ENCODE peak calls at places on chromosomes 11 and 22, in five cellular contexts. V, P, J, L and U are unnamed samples.

GRCh38 chr11:17718015-17718414 is 1.4 kb upstream of the MYOD1 start:
- DNase-seq in V (no peak), P (no peak), J (no peak), L (no peak), U (no peak)

GRCh38 chr11:120465921-120466534 is 45.5 kb upstream of the GRIK4 start:
- DNase-seq in V (no peak), P (no peak), J (no peak), L (no peak), U (no peak)

GRCh38 chr22:27046126-27046525 is 388.7 kb downstream of the MIAT start:
- DNase-seq in V (no peak), P (no peak), J (no peak), L (no peak), U (peak; percentile 30)

GRCh38 chr11:103420593-103420992 is 311.4 kb downstream of the DYNC2H1 start:
- DNase-seq in V (no peak), P (no peak), J (no peak), L (no peak), U (peak; percentile 41)

GRCh38 chr22:37681001-37681424 is 5.1 kb upstream of the NOL12 start:
- DNase-seq in V (no peak), P (no peak), J (no peak), L (no peak), U (peak; percentile 16)

GRCh38 chr11:125165111-125165663 is 636 bp downstream of the PKNOX2 start:
- DNase-seq in V (no peak), P (no peak), J (peak; percentile 42), L (peak; percentile 34), U (peak; percentile 29)

GRCh38 chr11:114353448-114353847 is 46.9 kb downstream of the C11orf71 start:
- DNase-seq in V (no peak), P (no peak), J (no peak), L (no peak), U (no peak)

GRCh38 chr11:17298302-17298701 is 21.8 kb downstream of the NUCB2 start:
- DNase-seq in V (no peak), P (no peak), J (no peak), L (no peak), U (no peak)

GRCh38 chr11:45232341-45233080 is 53.6 kb downstream of the SYT13 start:
- DNase-seq in V (no peak), P (no peak), J (no peak), L (no peak), U (no peak)

GRCh38 chr11:126422446-126422845 is 67.0 kb downstream of the ST3GAL4 start:
- DNase-seq in V (no peak), P (no peak), J (no peak), L (no peak), U (no peak)

GRCh38 chr22:33438273-33438672 is 380.1 kb upstream of the SYN3 start:
- DNase-seq in V (no peak), P (peak; percentile 23), J (peak; percentile 69), L (no peak), U (peak; percentile 58)

DNA sequence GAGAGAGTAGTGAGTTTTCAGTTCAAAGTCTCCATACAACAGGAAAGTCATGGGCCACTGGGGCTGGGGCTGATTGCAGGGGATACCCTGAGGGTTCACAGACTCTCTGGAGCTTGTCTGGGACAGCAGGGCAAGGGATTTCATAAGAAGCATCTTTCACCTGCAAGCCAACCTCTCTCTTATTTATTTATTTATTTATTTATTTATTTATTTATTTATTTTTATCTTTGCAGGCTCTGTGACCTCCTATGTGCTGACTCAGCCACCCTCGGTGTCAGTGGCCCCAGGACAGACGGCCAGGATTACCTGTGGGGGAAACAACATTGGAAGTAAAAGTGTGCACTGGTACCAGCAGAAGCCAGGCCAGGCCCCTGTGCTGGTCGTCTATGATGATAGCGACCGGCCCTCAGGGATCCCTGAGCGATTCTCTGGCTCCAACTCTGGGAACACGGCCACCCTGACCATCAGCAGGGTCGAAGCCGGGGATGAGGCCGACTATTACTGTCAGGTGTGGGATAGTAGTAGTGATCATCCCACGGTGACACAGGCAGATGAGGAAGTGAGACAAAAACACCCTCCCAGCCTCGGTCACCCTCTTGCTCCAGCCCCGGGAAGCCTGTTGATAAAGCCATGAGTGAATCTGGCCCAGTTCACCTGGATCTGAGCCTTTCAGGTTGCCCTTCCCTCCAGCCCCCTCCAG is 68.4 kb downstream of the GGTLC2 start:
- DNase-seq in V (peak; percentile 12), P (no peak), J (no peak), L (no peak), U (no peak)
- H3K4me3 ChIP-seq in V (no peak overlapping the region), P (no peak overlapping the region), J (no peak overlapping the region), L (no peak overlapping the region), U (no peak overlapping the region)

GRCh38 chr11:128462189-128462588 is 125.2 kb downstream of the ETS1 start:
- DNase-seq in V (no peak), P (no peak), J (no peak), L (no peak), U (no peak)
- TF ChIP-seq CTCF in V (no peak), P (no peak), J (no peak), L (no peak), U (no peak)

GRCh38 chr11:115501504-115501894 is 2.7 kb downstream of the CADM1 start:
- DNase-seq in V (no peak), P (no peak), J (no peak), L (no peak), U (no peak)

GRCh38 chr11:115503083-115503885 is 931 bp downstream of the CADM1 start:
- DNase-seq in V (peak; percentile 43), P (peak; percentile 47), J (peak; percentile 29), L (peak; percentile 64), U (peak; percentile 28)

GRCh38 chr11:115502636-115503082 is 1.6 kb downstream of the CADM1 start:
- DNase-seq in V (no peak), P (peak; percentile 14), J (no peak), L (no peak), U (no peak)

GRCh38 chr11:115500547-115501503 is 3.4 kb downstream of the CADM1 start:
- DNase-seq in V (no peak), P (no peak), J (no peak), L (no peak), U (no peak)

GRCh38 chr11:115501895-115502589 is 2.2 kb downstream of the CADM1 start:
- DNase-seq in V (no peak), P (no peak), J (no peak), L (no peak), U (no peak)
- H3K4me3 ChIP-seq in V (no peak overlapping the region), P (peak overlapping the region; percentile 67), J (peak overlapping the region; percentile 71), L (no peak overlapping the region), U (no peak overlapping the region)

DNA sequence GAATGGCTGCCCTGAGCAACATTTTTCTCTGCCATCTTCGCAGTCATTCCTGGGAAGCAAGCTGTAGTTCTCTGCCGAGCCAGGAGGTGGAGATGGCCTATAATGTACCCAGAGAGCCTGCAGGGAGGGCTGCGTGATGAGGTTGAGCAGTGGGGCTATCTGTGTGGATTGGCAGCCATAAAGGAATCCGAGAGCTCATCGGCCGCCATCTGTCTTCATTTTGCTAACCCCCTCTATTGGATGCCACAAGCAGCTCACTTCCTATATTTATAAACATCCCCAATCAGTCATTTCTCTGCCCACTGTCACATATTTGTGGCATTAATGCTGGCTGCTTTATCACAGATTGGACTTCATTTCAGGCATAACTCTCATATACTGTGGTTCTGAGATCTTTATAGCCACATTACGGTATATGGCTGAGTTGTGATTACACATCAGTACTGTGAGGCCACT is 209.5 kb downstream of the NTM start:
- DNase-seq in V (no peak), P (no peak), J (peak; percentile 24), L (peak; percentile 6), U (peak; percentile 3)
- TF ChIP-seq CTCF in V (no peak), P (no peak), J (peak; percentile 54), L (no peak), U (peak; percentile 37)

GRCh38 chr22:31613286-31613903 is 48.6 kb downstream of the PISD start:
- DNase-seq in V (no peak), P (no peak), J (no peak), L (no peak), U (no peak)

GRCh38 chr22:31614781-31615480 is 47.1 kb downstream of the PISD start:
- DNase-seq in V (no peak), P (no peak), J (no peak), L (no peak), U (no peak)

GRCh38 chr22:31611065-31611760 is 50.8 kb downstream of the PISD start:
- DNase-seq in V (no peak), P (no peak), J (peak; percentile 70), L (no peak), U (no peak)

GRCh38 chr22:31613904-31614296 is 48.1 kb downstream of the PISD start:
- DNase-seq in V (no peak), P (no peak), J (no peak), L (no peak), U (no peak)

DNA sequence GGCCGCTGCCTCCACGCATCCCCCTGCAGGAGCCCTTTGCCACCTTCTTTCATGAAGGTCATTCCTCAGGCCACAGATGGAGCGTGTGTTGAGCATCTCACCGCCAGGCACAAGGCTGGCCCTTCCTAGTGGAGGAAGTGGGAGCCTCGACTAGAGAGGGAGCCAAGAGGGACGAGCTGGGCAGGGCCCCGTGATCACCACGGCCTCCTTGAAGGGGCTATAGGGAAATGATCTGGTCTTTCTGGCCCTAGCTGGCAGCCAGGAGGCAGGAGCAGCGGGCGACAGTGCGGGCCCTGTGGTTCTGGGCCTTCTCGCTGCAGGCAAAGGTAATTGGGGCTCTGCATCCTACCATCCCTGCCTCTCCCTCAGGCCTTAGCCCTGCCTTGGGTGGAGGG is 49.1 kb downstream of the PISD start:
- DNase-seq in V (no peak), P (no peak), J (no peak), L (no peak), U (no peak)
- H3K4me3 ChIP-seq in V (no peak overlapping the region), P (no peak overlapping the region), J (no peak overlapping the region), L (no peak overlapping the region), U (no peak overlapping the region)

GRCh38 chr11:60672255-60672654 is 27.2 kb upstream of the MS4A8 start:
- DNase-seq in V (no peak), P (no peak), J (no peak), L (no peak), U (no peak)
- TF ChIP-seq CTCF in V (no peak), P (no peak), J (no peak), L (no peak), U (no peak)

DNA sequence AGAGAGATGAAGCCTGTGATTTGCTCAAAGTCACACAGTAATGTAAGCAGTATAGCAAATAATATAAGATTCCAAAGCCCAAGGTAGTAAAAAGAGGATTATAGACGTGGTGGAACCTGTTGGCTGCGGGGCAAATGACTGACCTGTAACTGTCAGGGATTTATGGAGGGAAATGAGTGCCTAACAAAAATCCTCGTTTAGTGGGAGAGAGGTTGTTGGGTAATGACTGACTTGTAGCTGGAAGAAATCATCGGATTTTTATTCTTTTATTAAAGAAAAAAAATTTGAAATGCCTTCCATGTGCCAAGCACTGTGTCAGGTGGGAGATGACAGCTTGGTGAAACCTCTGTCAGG is 649 bp upstream of the CLP1 start:
- DNase-seq in V (no peak), P (no peak), J (no peak), L (no peak), U (no peak)
- H3K4me3 ChIP-seq in V (no peak overlapping the region), P (peak overlapping the region; percentile 56), J (peak overlapping the region; percentile 14), L (no peak overlapping the region), U (peak overlapping the region; percentile 99)

GRCh38 chr11:1484716-1485503 is 1.7 kb downstream of the MOB2 start:
- DNase-seq in V (no peak), P (no peak), J (no peak), L (no peak), U (no peak)
- TF ChIP-seq CTCF in V (no peak), P (peak; percentile 8), J (no peak), L (no peak), U (no peak)